ENCODE peak calls at places on chromosomes 4 and X, in eight cellular contexts. V is RPMI8226; Y is GM23248; I is stimulated activated CD4-positive, alpha-beta T cell treated with anti-CD3 and anti-CD28 coated beads, TNF-alpha, amount 100 ng/mL, for 4 hours; M is Right ventricle myocardium superior; U is substantia nigra; S is GM12891; R is hippocampal formation. O is an unnamed sample.

GRCh38 chr4:72969957-72970356 is 99.6 kb downstream of the COX18 start:
- DNase-seq in V (no peak), Y (peak), I (no peak), M (no peak), U (no peak), S (no peak), R (peak), O (no peak)

GRCh38 chrX:48737213-48737938 is 24.2 kb upstream of the GLOD5 start:
- DNase-seq in V (peak), Y (peak), I (peak), M (peak), U (peak), S (peak), R (peak), O (peak)

GRCh38 chrX:131739823-131740222 is 195.9 kb downstream of the OR13H1 start:
- DNase-seq in V (no peak), Y (no peak), I (no peak), M (no peak), U (no peak), S (no peak), R (no peak), O (no peak)

GRCh38 chr4:87633239-87633638 is 16.8 kb upstream of the DMP1 start:
- DNase-seq in V (peak), Y (peak), I (no peak), M (no peak), U (no peak), S (no peak), R (no peak), O (peak)

GRCh38 chr4:54378461-54378860 is 149.4 kb downstream of the PDGFRA start:
- DNase-seq in V (no peak), Y (peak), I (no peak), M (no peak), U (no peak), S (no peak), R (no peak), O (no peak)

GRCh38 chr4:165839615-165840333 is 33.3 kb upstream of the TLL1 start:
- DNase-seq in V (no peak), Y (no peak), I (no peak), M (no peak), U (no peak), S (no peak), R (no peak), O (no peak)

GRCh38 chrX:1477801-1478458 is 25.2 kb upstream of the ASMTL start:
- DNase-seq in V (no peak), Y (no peak), I (no peak), M (no peak), U (no peak), S (no peak), R (no peak), O (no peak)

GRCh38 chrX:45621356-45622041 is 420.8 kb upstream of the DIPK2B start:
- DNase-seq in V (no peak), Y (peak), I (no peak), M (no peak), U (no peak), S (no peak), R (no peak), O (peak)

GRCh38 chrX:56429581-56429980 is 133.8 kb upstream of the UBQLN2 start:
- DNase-seq in V (no peak), Y (no peak), I (no peak), M (no peak), U (no peak), S (no peak), R (no peak), O (no peak)

GRCh38 chr4:110055014-110055768 is 142.5 kb downstream of the EGF start:
- DNase-seq in V (peak), Y (peak), I (no peak), M (no peak), U (peak), S (peak), R (peak), O (no peak)

GRCh38 chr4:142818009-142818408 is 28.1 kb downstream of the INPP4B start:
- DNase-seq in V (no peak), Y (peak), I (no peak), M (no peak), U (no peak), S (no peak), R (no peak), O (peak)

GRCh38 chr4:122963222-122963621 is 40.8 kb upstream of the NUDT6 start:
- DNase-seq in V (no peak), Y (peak), I (no peak), M (no peak), U (no peak), S (no peak), R (no peak), O (peak)

GRCh38 chr4:79248610-79249009 is 77.3 kb downstream of the NAA11 start:
- DNase-seq in V (no peak), Y (no peak), I (no peak), M (no peak), U (no peak), S (no peak), R (no peak), O (no peak)

GRCh38 chrX:110684653-110685052 is 111.0 kb downstream of the CHRDL1 start:
- DNase-seq in V (no peak), Y (peak), I (no peak), M (no peak), U (no peak), S (no peak), R (no peak), O (no peak)

GRCh38 chr4:53895137-53895536 is 169.3 kb downstream of the CHIC2 start:
- DNase-seq in V (no peak), Y (no peak), I (no peak), M (no peak), U (no peak), S (no peak), R (no peak), O (no peak)

GRCh38 chrX:155997436-155997835 is at the start of gene IL9R:
- DNase-seq in V (no peak), Y (no peak), I (peak), M (no peak), U (no peak), S (no peak), R (no peak), O (no peak)

GRCh38 chr4:41525129-41525528 is 12.8 kb upstream of the LIMCH1 start:
- DNase-seq in V (no peak), Y (no peak), I (no peak), M (no peak), U (no peak), S (no peak), R (no peak), O (no peak)

GRCh38 chr4:797066-797465 is 28.9 kb downstream of the CPLX1 start:
- DNase-seq in V (no peak), Y (no peak), I (no peak), M (no peak), U (no peak), S (no peak), R (no peak), O (no peak)

GRCh38 chr4:170723171-170723570 is 633.4 kb upstream of the AADAT start:
- DNase-seq in V (no peak), Y (no peak), I (no peak), M (no peak), U (no peak), S (no peak), R (no peak), O (no peak)

GRCh38 chr4:74320559-74321118 is 12.4 kb downstream of the EPGN start:
- DNase-seq in V (peak), Y (peak), I (peak), M (no peak), U (no peak), S (no peak), R (peak), O (peak)

GRCh38 chr4:144223654-144224053 is 83.1 kb upstream of the GYPA start:
- DNase-seq in V (no peak), Y (no peak), I (no peak), M (no peak), U (no peak), S (no peak), R (no peak), O (no peak)

GRCh38 chr4:818106-818921 is 7.6 kb downstream of the CPLX1 start:
- DNase-seq in V (no peak), Y (no peak), I (no peak), M (no peak), U (no peak), S (no peak), R (no peak), O (no peak)

O was measured in stromal cell of bone marrow.